ENCODE peak calls at places on chromosomes 13 and 19, in seven cellular contexts. One of them, this sample, is unnamed.

GRCh38 chr19:30402790-30403189 is 30.6 kb downstream of the ZNF536 start:
- DNase-seq in HCT116: no peak
- DNase-seq in H1: peak; percentile 42
- DNase-seq in K562: no peak
- DNase-seq in SK-N-SH: no peak
- DNase-seq in HepG2: no peak
- DNase-seq in GM12878: no peak
- DNase-seq in this sample: no peak

GRCh38 chr19:459724-460511 is 915 bp downstream of the SHC2 start:
- DNase-seq in HCT116: no peak
- DNase-seq in H1: peak; percentile 85
- DNase-seq in K562: peak; percentile 91
- DNase-seq in SK-N-SH: peak; percentile 98
- DNase-seq in HepG2: peak; percentile 59
- DNase-seq in GM12878: no peak
- DNase-seq in this sample: peak; percentile 60

GRCh38 chr13:112670118-112670517 is 19.7 kb upstream of the ATP11A start:
- DNase-seq in HCT116: no peak
- DNase-seq in H1: no peak
- DNase-seq in K562: no peak
- DNase-seq in SK-N-SH: no peak
- DNase-seq in HepG2: peak; percentile 20
- DNase-seq in GM12878: no peak
- DNase-seq in this sample: no peak

GRCh38 chr13:39039033-39039432 is 777 bp downstream of the NHLRC3 start:
- DNase-seq in HCT116: no peak
- DNase-seq in H1: no peak
- DNase-seq in K562: no peak
- DNase-seq in SK-N-SH: no peak
- DNase-seq in HepG2: peak; percentile 12
- DNase-seq in GM12878: no peak
- DNase-seq in this sample: no peak

GRCh38 chr13:23512762-23513395 is 57.3 kb upstream of the TNFRSF19 start:
- DNase-seq in HCT116: no peak
- DNase-seq in H1: no peak
- DNase-seq in K562: no peak
- DNase-seq in SK-N-SH: no peak
- DNase-seq in HepG2: no peak
- DNase-seq in GM12878: no peak
- DNase-seq in this sample: no peak

GRCh38 chr13:99740261-99740979 is 231.1 kb downstream of the ZIC5 start:
- DNase-seq in HCT116: no peak
- DNase-seq in H1: peak; percentile 28
- DNase-seq in K562: no peak
- DNase-seq in SK-N-SH: peak; percentile 25
- DNase-seq in HepG2: no peak
- DNase-seq in GM12878: no peak
- DNase-seq in this sample: no peak

GRCh38 chr19:1244693-1245451 is 3.3 kb downstream of the ATP5F1D start:
- DNase-seq in HCT116: no peak
- DNase-seq in H1: no peak
- DNase-seq in K562: no peak
- DNase-seq in SK-N-SH: no peak
- DNase-seq in HepG2: peak; percentile 86
- DNase-seq in GM12878: no peak
- DNase-seq in this sample: peak; percentile 81

GRCh38 chr13:44142911-44143665 is 230.5 kb upstream of the SERP2 start:
- DNase-seq in HCT116: peak; percentile 47
- DNase-seq in H1: no peak
- DNase-seq in K562: peak; percentile 61
- DNase-seq in SK-N-SH: no peak
- DNase-seq in HepG2: no peak
- DNase-seq in GM12878: no peak
- DNase-seq in this sample: no peak

GRCh38 chr19:29583196-29584006 is 22.7 kb upstream of the POP4 start:
- DNase-seq in HCT116: no peak
- DNase-seq in H1: no peak
- DNase-seq in K562: no peak
- DNase-seq in SK-N-SH: no peak
- DNase-seq in HepG2: no peak
- DNase-seq in GM12878: no peak
- DNase-seq in this sample: no peak

GRCh38 chr13:52162279-52163101 is 3.1 kb upstream of the NEK3 start:
- DNase-seq in HCT116: peak; percentile 35
- DNase-seq in H1: no peak
- DNase-seq in K562: no peak
- DNase-seq in SK-N-SH: no peak
- DNase-seq in HepG2: peak; percentile 97
- DNase-seq in GM12878: no peak
- DNase-seq in this sample: no peak

GRCh38 chr13:105363747-105364177 is 1171.7 kb downstream of the EFNB2 start:
- DNase-seq in HCT116: no peak
- DNase-seq in H1: no peak
- DNase-seq in K562: no peak
- DNase-seq in SK-N-SH: peak; percentile 6
- DNase-seq in HepG2: no peak
- DNase-seq in GM12878: no peak
- DNase-seq in this sample: no peak

GRCh38 chr19:6528544-6529121 is 2.2 kb upstream of the TNFSF9 start:
- DNase-seq in HCT116: no peak
- DNase-seq in H1: no peak
- DNase-seq in K562: peak; percentile 57
- DNase-seq in SK-N-SH: no peak
- DNase-seq in HepG2: peak; percentile 60
- DNase-seq in GM12878: no peak
- DNase-seq in this sample: no peak

GRCh38 chr19:6529351-6529750 is 1.5 kb upstream of the TNFSF9 start:
- DNase-seq in HCT116: no peak
- DNase-seq in H1: no peak
- DNase-seq in K562: no peak
- DNase-seq in SK-N-SH: no peak
- DNase-seq in HepG2: no peak
- DNase-seq in GM12878: no peak
- DNase-seq in this sample: no peak

GRCh38 chr19:6530385-6531162 is at the start of gene TNFSF9:
- DNase-seq in HCT116: peak; percentile 70
- DNase-seq in H1: peak; percentile 96
- DNase-seq in K562: peak; percentile 95
- DNase-seq in SK-N-SH: peak; percentile 90
- DNase-seq in HepG2: peak; percentile 73
- DNase-seq in GM12878: no peak
- DNase-seq in this sample: peak; percentile 90

GRCh38 chr19:6529937-6530384 is 865 bp upstream of the TNFSF9 start:
- DNase-seq in HCT116: no peak
- DNase-seq in H1: no peak
- DNase-seq in K562: no peak
- DNase-seq in SK-N-SH: no peak
- DNase-seq in HepG2: no peak
- DNase-seq in GM12878: no peak
- DNase-seq in this sample: no peak

DNA sequence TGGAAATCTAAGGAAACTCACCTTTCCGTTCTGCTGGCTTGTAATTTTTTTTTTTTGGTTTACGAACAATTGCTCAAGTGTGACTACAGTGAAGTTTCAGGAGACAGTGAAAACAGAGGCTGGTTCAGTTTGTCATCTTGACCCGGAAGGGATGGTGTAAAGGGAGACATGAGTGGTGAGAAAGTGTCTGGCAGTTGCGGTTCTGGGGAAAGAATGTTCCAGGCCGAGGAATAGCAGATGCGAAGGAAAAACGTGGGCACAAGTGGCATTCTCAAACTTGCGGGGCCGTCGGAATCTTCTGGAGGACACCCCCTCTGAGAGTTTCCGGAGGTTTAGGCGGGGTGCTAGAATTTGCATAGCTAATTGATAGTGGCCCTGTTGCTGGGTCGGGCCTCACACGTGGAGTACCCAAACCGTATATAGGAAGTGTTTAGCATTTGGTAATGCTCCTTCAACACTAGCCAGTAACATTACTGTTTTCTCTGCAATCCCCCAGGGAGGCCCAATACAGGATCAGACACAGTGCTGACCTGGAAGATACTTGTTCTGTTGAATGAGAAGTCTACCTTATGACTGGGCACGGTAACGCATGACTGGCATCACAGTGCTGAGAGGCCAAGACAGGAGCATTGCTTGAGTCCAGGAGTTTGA is 2.8 kb upstream of the TNFSF9 start:
- DNase-seq in HCT116: no peak
- DNase-seq in H1: no peak
- DNase-seq in K562: no peak
- DNase-seq in SK-N-SH: no peak
- DNase-seq in HepG2: no peak
- DNase-seq in GM12878: peak; percentile 96
- DNase-seq in this sample: no peak
- TF ChIP-seq JUND in HCT116: no peak
- TF ChIP-seq JUND in H1: no peak
- TF ChIP-seq JUND in K562: no peak
- TF ChIP-seq JUND in SK-N-SH: no peak
- TF ChIP-seq JUND in HepG2: no peak
- TF ChIP-seq JUND in GM12878: no peak
- TF ChIP-seq JUND in this sample: no peak

DNA sequence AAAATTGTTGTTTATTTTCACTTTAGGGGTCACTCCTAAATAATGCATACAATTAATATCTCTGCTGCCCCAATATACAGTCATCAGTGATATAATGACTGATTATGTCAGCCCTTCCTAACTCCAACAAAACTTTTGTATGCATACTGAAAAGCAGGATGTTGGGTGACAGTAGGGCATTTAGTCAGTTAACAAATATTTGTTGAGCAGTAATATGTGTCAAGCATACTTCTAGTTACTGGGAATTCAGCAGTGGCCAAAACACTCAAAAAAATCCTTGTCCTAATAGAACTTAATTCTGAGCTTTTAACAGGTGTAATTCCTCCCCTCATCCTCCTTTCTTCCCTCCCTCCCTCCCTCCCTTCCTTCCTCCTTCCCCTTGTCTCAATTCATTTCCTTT is 560.7 kb upstream of the KLHL1 start:
- DNase-seq in HCT116: no peak
- DNase-seq in H1: no peak
- DNase-seq in K562: no peak
- DNase-seq in SK-N-SH: no peak
- DNase-seq in HepG2: peak; percentile 12
- DNase-seq in GM12878: no peak
- DNase-seq in this sample: no peak
- TF ChIP-seq JUND in HCT116: no peak
- TF ChIP-seq JUND in H1: no peak
- TF ChIP-seq JUND in K562: no peak
- TF ChIP-seq JUND in SK-N-SH: no peak
- TF ChIP-seq JUND in HepG2: no peak
- TF ChIP-seq JUND in GM12878: no peak
- TF ChIP-seq JUND in this sample: no peak

GRCh38 chr19:45998834-45999233 is 3.6 kb downstream of the CCDC61 start:
- DNase-seq in HCT116: no peak
- DNase-seq in H1: no peak
- DNase-seq in K562: no peak
- DNase-seq in SK-N-SH: no peak
- DNase-seq in HepG2: no peak
- DNase-seq in GM12878: no peak
- DNase-seq in this sample: no peak

GRCh38 chr19:45994989-45995714 is at the start of gene CCDC61:
- DNase-seq in HCT116: peak; percentile 100
- DNase-seq in H1: peak; percentile 96
- DNase-seq in K562: peak; percentile 99
- DNase-seq in SK-N-SH: peak; percentile 95
- DNase-seq in HepG2: peak; percentile 99
- DNase-seq in GM12878: peak; percentile 99
- DNase-seq in this sample: peak; percentile 99

GRCh38 chr19:45994456-45994988 is 745 bp upstream of the CCDC61 start:
- DNase-seq in HCT116: no peak
- DNase-seq in H1: no peak
- DNase-seq in K562: no peak
- DNase-seq in SK-N-SH: no peak
- DNase-seq in HepG2: no peak
- DNase-seq in GM12878: no peak
- DNase-seq in this sample: no peak

GRCh38 chr19:45996933-45997332 is 1.7 kb downstream of the CCDC61 start:
- DNase-seq in HCT116: no peak
- DNase-seq in H1: no peak
- DNase-seq in K562: no peak
- DNase-seq in SK-N-SH: no peak
- DNase-seq in HepG2: no peak
- DNase-seq in GM12878: no peak
- DNase-seq in this sample: no peak

DNA sequence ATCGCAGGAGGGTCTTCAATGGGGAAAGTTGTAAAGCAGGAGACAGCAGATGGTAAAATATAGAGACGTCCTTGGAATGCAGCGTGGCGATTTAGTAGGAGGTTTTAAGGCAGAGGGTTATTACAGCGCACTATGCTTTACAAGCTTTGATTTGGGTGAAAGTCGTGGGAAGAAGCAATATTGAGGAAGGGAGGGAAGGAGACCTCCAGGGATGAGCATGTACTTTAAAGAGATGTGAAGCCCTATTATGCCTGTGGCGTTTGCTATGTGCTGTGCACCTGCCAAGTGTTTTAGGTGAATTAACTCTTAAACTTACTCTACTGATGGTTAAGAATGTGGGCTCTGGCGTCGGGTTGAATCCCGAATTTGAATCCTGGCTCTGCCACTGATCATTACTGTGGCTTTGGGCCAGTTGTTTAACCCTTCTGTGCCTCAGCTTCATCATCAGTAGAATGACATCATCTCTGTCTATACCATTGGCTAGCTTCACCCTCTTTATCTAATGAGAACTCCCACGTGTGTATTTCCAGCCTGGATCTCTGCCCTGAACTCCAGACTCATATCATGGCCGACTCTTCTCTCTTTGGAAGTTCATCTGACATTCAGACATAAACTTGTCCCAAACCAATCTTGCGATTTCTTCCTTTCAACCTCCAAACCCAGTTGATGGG is 583 bp downstream of the CCDC61 start:
- DNase-seq in HCT116: no peak
- DNase-seq in H1: no peak
- DNase-seq in K562: peak; percentile 49
- DNase-seq in SK-N-SH: no peak
- DNase-seq in HepG2: no peak
- DNase-seq in GM12878: no peak
- DNase-seq in this sample: no peak
- TF ChIP-seq JUND in HCT116: no peak
- TF ChIP-seq JUND in H1: no peak
- TF ChIP-seq JUND in K562: peak; percentile 67
- TF ChIP-seq JUND in SK-N-SH: no peak
- TF ChIP-seq JUND in HepG2: no peak
- TF ChIP-seq JUND in GM12878: no peak
- TF ChIP-seq JUND in this sample: no peak

GRCh38 chr19:41564515-41565383 is 11.2 kb upstream of the CEACAM21 start:
- DNase-seq in HCT116: no peak
- DNase-seq in H1: peak; percentile 56
- DNase-seq in K562: no peak
- DNase-seq in SK-N-SH: peak; percentile 21
- DNase-seq in HepG2: no peak
- DNase-seq in GM12878: no peak
- DNase-seq in this sample: no peak
- TF ChIP-seq JUND in HCT116: no peak
- TF ChIP-seq JUND in H1: no peak
- TF ChIP-seq JUND in K562: no peak
- TF ChIP-seq JUND in SK-N-SH: no peak
- TF ChIP-seq JUND in HepG2: no peak
- TF ChIP-seq JUND in GM12878: no peak
- TF ChIP-seq JUND in this sample: no peak

GRCh38 chr13:41344358-41344757 is 33.3 kb downstream of the NAA16 start:
- DNase-seq in HCT116: no peak
- DNase-seq in H1: no peak
- DNase-seq in K562: no peak
- DNase-seq in SK-N-SH: no peak
- DNase-seq in HepG2: peak; percentile 27
- DNase-seq in GM12878: no peak
- DNase-seq in this sample: peak; percentile 4
- TF ChIP-seq JUND in HCT116: no peak
- TF ChIP-seq JUND in H1: no peak
- TF ChIP-seq JUND in K562: no peak
- TF ChIP-seq JUND in SK-N-SH: no peak
- TF ChIP-seq JUND in HepG2: no peak
- TF ChIP-seq JUND in GM12878: no peak
- TF ChIP-seq JUND in this sample: no peak

GRCh38 chr13:89204435-89204834 is 1533.3 kb downstream of the SLITRK5 start:
- DNase-seq in HCT116: no peak
- DNase-seq in H1: no peak
- DNase-seq in K562: no peak
- DNase-seq in SK-N-SH: no peak
- DNase-seq in HepG2: no peak
- DNase-seq in GM12878: no peak
- DNase-seq in this sample: no peak
- TF ChIP-seq JUND in HCT116: no peak
- TF ChIP-seq JUND in H1: no peak
- TF ChIP-seq JUND in K562: no peak
- TF ChIP-seq JUND in SK-N-SH: no peak
- TF ChIP-seq JUND in HepG2: no peak
- TF ChIP-seq JUND in GM12878: no peak
- TF ChIP-seq JUND in this sample: no peak